ENCODE peak calls at places on chromosome 4, in seven cellular contexts. One of them, this sample, is unnamed.

GRCh38 chr4:103721251-103721650 is 1.5 kb upstream of the TACR3 start:
- DNase-seq in SHP77: no peak
- DNase-seq in NCI-H345: no peak
- DNase-seq in T follicular helper cell: no peak
- DNase-seq in cardiac muscle cell: no peak
- DNase-seq in foreskin fibroblast: no peak
- DNase-seq in T-helper 2 cell: no peak
- DNase-seq in this sample: no peak

GRCh38 chr4:121951570-121952110 is at the start of gene TRPC3:
- DNase-seq in T-helper 2 cell: no peak
- DNase-seq in NCI-H345: peak
- DNase-seq in T follicular helper cell: peak
- DNase-seq in SHP77: no peak
- DNase-seq in cardiac muscle cell: peak
- DNase-seq in foreskin fibroblast: peak
- DNase-seq in this sample: peak

GRCh38 chr4:20612313-20612712 is 87.9 kb upstream of the PACRGL start:
- DNase-seq in SHP77: no peak
- DNase-seq in NCI-H345: no peak
- DNase-seq in cardiac muscle cell: no peak
- DNase-seq in T-helper 2 cell: no peak
- DNase-seq in T follicular helper cell: no peak
- DNase-seq in foreskin fibroblast: no peak
- DNase-seq in this sample: no peak

GRCh38 chr4:127188847-127189246 is 443.9 kb upstream of the INTU start:
- DNase-seq in cardiac muscle cell: peak
- DNase-seq in SHP77: peak
- DNase-seq in T follicular helper cell: no peak
- DNase-seq in NCI-H345: no peak
- DNase-seq in foreskin fibroblast: peak
- DNase-seq in T-helper 2 cell: no peak
- DNase-seq in this sample: no peak

GRCh38 chr4:113901994-113902787 is 77.3 kb downstream of the ARSJ start:
- DNase-seq in SHP77: no peak
- DNase-seq in T-helper 2 cell: peak
- DNase-seq in NCI-H345: peak
- DNase-seq in T follicular helper cell: peak
- DNase-seq in foreskin fibroblast: no peak
- DNase-seq in cardiac muscle cell: no peak
- DNase-seq in this sample: no peak

GRCh38 chr4:113052379-113052951 is 3.0 kb downstream of the ANK2 start:
- DNase-seq in T follicular helper cell: no peak
- DNase-seq in T-helper 2 cell: no peak
- DNase-seq in cardiac muscle cell: no peak
- DNase-seq in foreskin fibroblast: peak
- DNase-seq in SHP77: peak
- DNase-seq in NCI-H345: no peak
- DNase-seq in this sample: peak

GRCh38 chr4:2101346-2102044 is 42.4 kb downstream of the NAT8L start:
- DNase-seq in T follicular helper cell: no peak
- DNase-seq in cardiac muscle cell: no peak
- DNase-seq in foreskin fibroblast: peak
- DNase-seq in NCI-H345: no peak
- DNase-seq in T-helper 2 cell: no peak
- DNase-seq in SHP77: no peak
- DNase-seq in this sample: peak

GRCh38 chr4:5500165-5500564 is 208.2 kb downstream of the EVC2 start:
- DNase-seq in cardiac muscle cell: no peak
- DNase-seq in NCI-H345: no peak
- DNase-seq in foreskin fibroblast: peak
- DNase-seq in SHP77: no peak
- DNase-seq in T-helper 2 cell: no peak
- DNase-seq in T follicular helper cell: no peak
- DNase-seq in this sample: no peak

GRCh38 chr4:77052352-77052751 is 23.4 kb downstream of the CCNI start:
- DNase-seq in SHP77: peak
- DNase-seq in foreskin fibroblast: peak
- DNase-seq in cardiac muscle cell: peak
- DNase-seq in T-helper 2 cell: peak
- DNase-seq in NCI-H345: peak
- DNase-seq in T follicular helper cell: peak
- DNase-seq in this sample: peak

GRCh38 chr4:102503831-102504786 is 3.0 kb downstream of the NFKB1 start:
- DNase-seq in NCI-H345: no peak
- DNase-seq in foreskin fibroblast: no peak
- DNase-seq in SHP77: no peak
- DNase-seq in cardiac muscle cell: no peak
- DNase-seq in T-helper 2 cell: no peak
- DNase-seq in T follicular helper cell: no peak
- DNase-seq in this sample: no peak

GRCh38 chr4:168501407-168501806 is 4.6 kb downstream of the PALLD start:
- DNase-seq in cardiac muscle cell: no peak
- DNase-seq in foreskin fibroblast: no peak
- DNase-seq in SHP77: no peak
- DNase-seq in T follicular helper cell: no peak
- DNase-seq in T-helper 2 cell: no peak
- DNase-seq in NCI-H345: peak
- DNase-seq in this sample: no peak

GRCh38 chr4:8732092-8732491 is 139.5 kb downstream of the CPZ start:
- DNase-seq in SHP77: no peak
- DNase-seq in NCI-H345: no peak
- DNase-seq in foreskin fibroblast: no peak
- DNase-seq in T-helper 2 cell: no peak
- DNase-seq in cardiac muscle cell: no peak
- DNase-seq in T follicular helper cell: no peak
- DNase-seq in this sample: no peak

GRCh38 chr4:1294891-1295290 is 5.2 kb downstream of the MAEA start:
- DNase-seq in T-helper 2 cell: no peak
- DNase-seq in SHP77: no peak
- DNase-seq in foreskin fibroblast: no peak
- DNase-seq in cardiac muscle cell: no peak
- DNase-seq in NCI-H345: no peak
- DNase-seq in T follicular helper cell: no peak
- DNase-seq in this sample: no peak

GRCh38 chr4:76677571-76678326 is 220.2 kb downstream of the SOWAHB start:
- DNase-seq in foreskin fibroblast: no peak
- DNase-seq in T-helper 2 cell: no peak
- DNase-seq in cardiac muscle cell: no peak
- DNase-seq in NCI-H345: peak
- DNase-seq in T follicular helper cell: no peak
- DNase-seq in SHP77: no peak
- DNase-seq in this sample: no peak

GRCh38 chr4:107838138-107838618 is 13.4 kb downstream of the SGMS2 start:
- DNase-seq in T-helper 2 cell: no peak
- DNase-seq in foreskin fibroblast: peak
- DNase-seq in NCI-H345: no peak
- DNase-seq in T follicular helper cell: no peak
- DNase-seq in SHP77: no peak
- DNase-seq in cardiac muscle cell: no peak
- DNase-seq in this sample: no peak

GRCh38 chr4:1293531-1293941 is 3.8 kb downstream of the MAEA start:
- DNase-seq in cardiac muscle cell: no peak
- DNase-seq in SHP77: no peak
- DNase-seq in NCI-H345: no peak
- DNase-seq in T follicular helper cell: no peak
- DNase-seq in foreskin fibroblast: no peak
- DNase-seq in T-helper 2 cell: no peak
- DNase-seq in this sample: no peak

GRCh38 chr4:77618383-77619241 is 13.0 kb downstream of the CXCL13 start:
- DNase-seq in cardiac muscle cell: peak
- DNase-seq in NCI-H345: peak
- DNase-seq in T follicular helper cell: peak
- DNase-seq in SHP77: peak
- DNase-seq in foreskin fibroblast: peak
- DNase-seq in T-helper 2 cell: no peak
- DNase-seq in this sample: peak

GRCh38 chr4:117447925-117448324 is 362.5 kb upstream of the TRAM1L1 start:
- DNase-seq in NCI-H345: no peak
- DNase-seq in SHP77: no peak
- DNase-seq in T follicular helper cell: no peak
- DNase-seq in cardiac muscle cell: no peak
- DNase-seq in foreskin fibroblast: no peak
- DNase-seq in T-helper 2 cell: no peak
- DNase-seq in this sample: no peak

GRCh38 chr4:115945026-115945425 is 831.6 kb upstream of the NDST4 start:
- DNase-seq in NCI-H345: no peak
- DNase-seq in SHP77: no peak
- DNase-seq in T follicular helper cell: no peak
- DNase-seq in T-helper 2 cell: no peak
- DNase-seq in cardiac muscle cell: no peak
- DNase-seq in foreskin fibroblast: no peak
- DNase-seq in this sample: no peak

GRCh38 chr4:150072906-150073714 is 5.1 kb upstream of the DCLK2 start:
- DNase-seq in foreskin fibroblast: peak
- DNase-seq in T follicular helper cell: no peak
- DNase-seq in NCI-H345: no peak
- DNase-seq in cardiac muscle cell: no peak
- DNase-seq in T-helper 2 cell: no peak
- DNase-seq in SHP77: no peak
- DNase-seq in this sample: peak

GRCh38 chr4:78951862-78952472 is 12.7 kb upstream of the PAQR3 start:
- DNase-seq in T-helper 2 cell: no peak
- DNase-seq in cardiac muscle cell: peak
- DNase-seq in SHP77: no peak
- DNase-seq in NCI-H345: peak
- DNase-seq in T follicular helper cell: no peak
- DNase-seq in foreskin fibroblast: peak
- DNase-seq in this sample: no peak

GRCh38 chr4:184384056-184384809 is 90.1 kb downstream of the IRF2 start:
- DNase-seq in T-helper 2 cell: no peak
- DNase-seq in foreskin fibroblast: peak
- DNase-seq in T follicular helper cell: no peak
- DNase-seq in cardiac muscle cell: peak
- DNase-seq in NCI-H345: no peak
- DNase-seq in SHP77: no peak
- DNase-seq in this sample: peak

GRCh38 chr4:28654618-28655017 is 1794.0 kb downstream of the STIM2 start:
- DNase-seq in NCI-H345: no peak
- DNase-seq in SHP77: no peak
- DNase-seq in T-helper 2 cell: no peak
- DNase-seq in cardiac muscle cell: no peak
- DNase-seq in foreskin fibroblast: no peak
- DNase-seq in T follicular helper cell: no peak
- DNase-seq in this sample: no peak

GRCh38 chr4:122450847-122451246 is 5.7 kb downstream of the IL2 start:
- DNase-seq in NCI-H345: no peak
- DNase-seq in SHP77: no peak
- DNase-seq in T-helper 2 cell: no peak
- DNase-seq in T follicular helper cell: no peak
- DNase-seq in foreskin fibroblast: peak
- DNase-seq in cardiac muscle cell: peak
- DNase-seq in this sample: no peak

GRCh38 chr4:169142390-169142789 is 128.4 kb downstream of the SH3RF1 start:
- DNase-seq in T-helper 2 cell: no peak
- DNase-seq in foreskin fibroblast: peak
- DNase-seq in NCI-H345: no peak
- DNase-seq in cardiac muscle cell: no peak
- DNase-seq in T follicular helper cell: no peak
- DNase-seq in SHP77: no peak
- DNase-seq in this sample: no peak